ENCODE peak calls at places on chromosomes 13 and 19, in five cellular contexts. D, K, A, M and B are unnamed samples.

GRCh38 chr13:41597348-41598041 is 140.1 kb downstream of the RGCC start:
- DNase-seq in K (no peak), D (no peak), M (no peak), A (no peak), B (no peak)

GRCh38 chr19:42850981-42851717 is 28.4 kb downstream of the PSG1 start:
- DNase-seq in M (no peak), D (peak; percentile 78), K (no peak), A (peak; percentile 91), B (no peak)

GRCh38 chr13:43749503-43749902 is 37.3 kb downstream of the ENOX1 start:
- DNase-seq in M (no peak), A (no peak), D (no peak), K (no peak), B (no peak)

GRCh38 chr19:36113895-36114762 is 546 bp downstream of the POLR2I start:
- DNase-seq in D (no peak), K (peak; percentile 83), M (peak; percentile 51), A (no peak), B (no peak)

GRCh38 chr19:16611121-16611520 is 16.9 kb downstream of the MED26 start:
- DNase-seq in D (no peak), A (no peak), M (no peak), K (no peak), B (no peak)

GRCh38 chr19:2164020-2164988 is 571 bp downstream of the DOT1L start:
- DNase-seq in M (no peak), K (peak; percentile 57), D (no peak), A (no peak), B (no peak)

GRCh38 chr19:1850809-1851544 is 2.7 kb upstream of the REXO1 start:
- DNase-seq in A (no peak), K (peak; percentile 59), D (no peak), M (no peak), B (no peak)

GRCh38 chr13:100514788-100515409 is 73.7 kb downstream of the GGACT start:
- DNase-seq in M (peak; percentile 90), A (peak; percentile 27), K (peak; percentile 91), D (peak; percentile 42), B (no peak)

GRCh38 chr19:19042732-19043274 is 9.4 kb downstream of the ARMC6 start:
- DNase-seq in M (no peak), D (no peak), K (no peak), A (no peak), B (no peak)

GRCh38 chr19:44553478-44554171 is 24.1 kb upstream of the CEACAM20 start:
- DNase-seq in M (no peak), D (no peak), A (no peak), K (no peak), B (no peak)

GRCh38 chr13:103607995-103608394 is 541.8 kb upstream of the SLC10A2 start:
- DNase-seq in A (no peak), M (no peak), D (no peak), K (no peak), B (no peak)

GRCh38 chr19:676343-677105 is at the start of gene FSTL3:
- DNase-seq in A (no peak), D (no peak), K (no peak), M (no peak), B (no peak)

GRCh38 chr13:99218969-99219368 is 18.3 kb downstream of the UBAC2 start:
- DNase-seq in A (no peak), M (no peak), D (no peak), K (no peak), B (no peak)

GRCh38 chr19:16476401-16476800 is 4.6 kb upstream of the EPS15L1 start:
- DNase-seq in K (no peak), A (no peak), M (no peak), D (no peak), B (no peak)

GRCh38 chr19:18895038-18895827 is 725 bp downstream of the CERS1 start:
- DNase-seq in A (no peak), K (peak; percentile 79), D (no peak), M (peak; percentile 78), B (no peak)

GRCh38 chr19:30340724-30341595 is 31.2 kb upstream of the ZNF536 start:
- DNase-seq in D (no peak), K (no peak), M (no peak), A (no peak), B (no peak)

GRCh38 chr13:76148926-76149325 is 512.8 kb downstream of the LMO7 start:
- DNase-seq in M (no peak), K (no peak), D (no peak), A (peak; percentile 71), B (no peak)

GRCh38 chr13:69035771-69036170 is 1071.9 kb upstream of the ATXN8OS start:
- DNase-seq in M (no peak), D (no peak), A (no peak), K (no peak), B (no peak)

GRCh38 chr13:23579072-23579885 is 9.1 kb downstream of the TNFRSF19 start:
- DNase-seq in A (peak; percentile 28), K (peak; percentile 92), M (peak; percentile 95), D (no peak), B (no peak)

GRCh38 chr19:6021878-6022569 is 44.1 kb upstream of the RANBP3 start:
- DNase-seq in K (peak; percentile 96), M (peak; percentile 93), D (peak; percentile 15), A (no peak), B (peak; percentile 27)

GRCh38 chr13:91355826-91356710 is 8.6 kb downstream of the MIR17HG start:
- DNase-seq in M (no peak), K (no peak), D (no peak), A (no peak), B (no peak)

GRCh38 chr19:49107625-49108459 is 6.3 kb upstream of the LIN7B start:
- DNase-seq in A (no peak), M (no peak), D (no peak), K (no peak), B (no peak)

GRCh38 chr19:36210497-36210896 is 4.0 kb downstream of the ZNF565 start:
- DNase-seq in M (no peak), K (no peak), A (no peak), D (no peak), B (no peak)

GRCh38 chr19:29118384-29118783 is 94.6 kb downstream of the UQCRFS1 start:
- DNase-seq in K (no peak), M (no peak), A (no peak), D (no peak), B (no peak)

GRCh38 chr13:79060216-79060615 is 345.8 kb downstream of the RBM26 start:
- DNase-seq in A (no peak), D (no peak), K (peak; percentile 62), M (no peak), B (no peak)

GRCh38 chr19:4229179-4229931 is at the start of gene EBI3:
- DNase-seq in A (no peak), K (peak; percentile 37), D (no peak), M (no peak), B (peak; percentile 65)

GRCh38 chr19:15123031-15123890 is 16.1 kb downstream of the SYDE1 start:
- DNase-seq in A (no peak), M (no peak), D (no peak), K (no peak), B (no peak)

GRCh38 chr19:22832031-22832762 is at the start of gene ZNF723:
- DNase-seq in K (peak; percentile 4), A (no peak), M (no peak), D (no peak), B (no peak)

GRCh38 chr13:112995395-112996091 is 26.5 kb downstream of the MCF2L start:
- DNase-seq in K (no peak), D (no peak), M (no peak), A (no peak), B (no peak)

GRCh38 chr19:11205939-11206570 is 8.7 kb upstream of the KANK2 start:
- DNase-seq in D (no peak), M (no peak), K (no peak), A (no peak), B (peak; percentile 66)

GRCh38 chr13:73039201-73040108 is 19.4 kb upstream of the KLF5 start:
- DNase-seq in M (no peak), D (no peak), A (no peak), K (peak; percentile 19), B (no peak)

GRCh38 chr13:109383683-109384082 is 402.7 kb downstream of the IRS2 start:
- DNase-seq in K (no peak), D (no peak), A (peak; percentile 29), M (no peak), B (no peak)

GRCh38 chr13:20353973-20354372 is 121.9 kb upstream of the GJB6 start:
- DNase-seq in M (no peak), D (no peak), K (no peak), A (peak; percentile 37), B (no peak)
- TF ChIP-seq CTCF in M (no peak), D (no peak), K (no peak), A (peak; percentile 15), B (no peak)

GRCh38 chr19:12648088-12648487 is 18.5 kb downstream of the MAN2B1 start:
- DNase-seq in M (peak; percentile 75), K (peak; percentile 67), D (no peak), A (no peak), B (no peak)
- TF ChIP-seq CTCF in M (no peak), K (peak; percentile 76), D (peak; percentile 44), A (peak; percentile 7), B (no peak)

GRCh38 chr13:64470751-64471150 is 2759.4 kb downstream of the PCDH9 start:
- DNase-seq in D (no peak), A (no peak), M (no peak), K (no peak), B (no peak)

GRCh38 chr13:64471916-64472315 is 2758.2 kb downstream of the PCDH9 start:
- DNase-seq in A (peak; percentile 14), K (peak; percentile 37), D (peak; percentile 20), M (no peak), B (no peak)
- TF ChIP-seq CTCF in A (peak; percentile 38), K (no peak), D (peak; percentile 46), M (no peak), B (no peak)

GRCh38 chr19:54674021-54674617 is 11.3 kb downstream of the LILRB4 start:
- DNase-seq in D (peak; percentile 30), A (no peak), K (peak; percentile 86), M (no peak), B (peak; percentile 45)
- TF ChIP-seq CTCF in D (peak; percentile 92), A (peak; percentile 61), K (peak; percentile 68), M (peak; percentile 46), B (peak; percentile 76)

DNA sequence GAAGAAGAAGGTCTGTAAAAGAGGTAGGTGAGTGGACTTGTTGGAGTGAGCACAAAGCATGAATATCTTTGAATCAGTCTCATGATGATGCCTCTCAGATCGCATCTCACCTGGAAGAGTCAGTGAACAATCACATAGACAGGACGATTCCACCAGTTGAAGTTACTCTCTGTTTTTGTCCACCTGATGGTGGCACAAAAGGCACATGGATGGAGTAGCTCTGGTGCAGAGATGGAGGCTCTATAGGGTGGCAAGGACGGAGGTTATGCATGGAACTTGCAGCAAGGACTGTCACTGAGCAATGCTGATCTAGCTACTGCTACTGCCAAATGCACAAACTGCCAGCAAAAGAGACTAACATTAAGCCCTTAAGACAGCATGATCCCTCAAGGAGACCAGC is 10.3 kb upstream of the MYCBP2 start:
- DNase-seq in A (no peak), M (no peak), D (no peak), K (no peak), B (no peak)
- TF ChIP-seq CTCF in A (peak; percentile 15), M (no peak), D (no peak), K (peak; percentile 24), B (no peak)